ENCODE peak calls at places on chromosomes 3 and 15, in ten cellular contexts. One of them, this sample, is unnamed.

GRCh38 chr15:50358805-50359204 is 3.8 kb upstream of the GABPB1 start:
- DNase-seq in body of pancreas: peak
- DNase-seq in upper lobe of left lung: no peak
- DNase-seq in testis: peak
- DNase-seq in breast epithelium: no peak
- DNase-seq in IMR-90: peak
- DNase-seq in erythroblast: peak
- DNase-seq in NB4: peak
- DNase-seq in sigmoid colon: no peak
- DNase-seq in H54: peak
- DNase-seq in this sample: no peak

GRCh38 chr3:5278666-5279065 is 91.2 kb downstream of the EDEM1 start:
- DNase-seq in sigmoid colon: no peak
- DNase-seq in erythroblast: no peak
- DNase-seq in NB4: no peak
- DNase-seq in H54: no peak
- DNase-seq in breast epithelium: no peak
- DNase-seq in body of pancreas: no peak
- DNase-seq in testis: no peak
- DNase-seq in IMR-90: no peak
- DNase-seq in upper lobe of left lung: no peak
- DNase-seq in this sample: no peak

GRCh38 chr15:47806008-47806407 is 88.7 kb downstream of the SEMA6D start:
- DNase-seq in sigmoid colon: no peak
- DNase-seq in H54: no peak
- DNase-seq in body of pancreas: no peak
- DNase-seq in upper lobe of left lung: no peak
- DNase-seq in breast epithelium: no peak
- DNase-seq in erythroblast: no peak
- DNase-seq in testis: no peak
- DNase-seq in NB4: no peak
- DNase-seq in IMR-90: no peak
- DNase-seq in this sample: no peak

GRCh38 chr3:144645300-144645699 is 673.7 kb downstream of the DIPK2A start:
- DNase-seq in IMR-90: no peak
- DNase-seq in NB4: no peak
- DNase-seq in body of pancreas: no peak
- DNase-seq in breast epithelium: no peak
- DNase-seq in H54: no peak
- DNase-seq in testis: no peak
- DNase-seq in upper lobe of left lung: no peak
- DNase-seq in sigmoid colon: no peak
- DNase-seq in erythroblast: no peak
- DNase-seq in this sample: no peak

GRCh38 chr3:100496711-100497261 is 4.4 kb downstream of the TMEM45A start:
- DNase-seq in upper lobe of left lung: no peak
- DNase-seq in sigmoid colon: no peak
- DNase-seq in erythroblast: no peak
- DNase-seq in H54: peak
- DNase-seq in NB4: no peak
- DNase-seq in IMR-90: peak
- DNase-seq in body of pancreas: no peak
- DNase-seq in testis: no peak
- DNase-seq in breast epithelium: no peak
- DNase-seq in this sample: no peak

GRCh38 chr15:96388673-96389072 is 58.2 kb downstream of the NR2F2 start:
- DNase-seq in testis: no peak
- DNase-seq in IMR-90: no peak
- DNase-seq in upper lobe of left lung: no peak
- DNase-seq in erythroblast: no peak
- DNase-seq in NB4: no peak
- DNase-seq in H54: no peak
- DNase-seq in body of pancreas: no peak
- DNase-seq in breast epithelium: no peak
- DNase-seq in sigmoid colon: no peak
- DNase-seq in this sample: no peak

GRCh38 chr3:42683875-42684593 is 1.3 kb upstream of the KLHL40 start:
- DNase-seq in body of pancreas: no peak
- DNase-seq in sigmoid colon: peak
- DNase-seq in testis: no peak
- DNase-seq in NB4: peak
- DNase-seq in IMR-90: peak
- DNase-seq in H54: peak
- DNase-seq in breast epithelium: no peak
- DNase-seq in erythroblast: no peak
- DNase-seq in upper lobe of left lung: no peak
- DNase-seq in this sample: peak

GRCh38 chr3:120033594-120033993 is 60.7 kb downstream of the GSK3B start:
- DNase-seq in upper lobe of left lung: no peak
- DNase-seq in breast epithelium: no peak
- DNase-seq in NB4: peak
- DNase-seq in H54: no peak
- DNase-seq in sigmoid colon: no peak
- DNase-seq in testis: no peak
- DNase-seq in IMR-90: no peak
- DNase-seq in body of pancreas: no peak
- DNase-seq in erythroblast: no peak
- DNase-seq in this sample: no peak

GRCh38 chr15:47246317-47246716 is 471.0 kb upstream of the SEMA6D start:
- DNase-seq in upper lobe of left lung: no peak
- DNase-seq in erythroblast: no peak
- DNase-seq in IMR-90: peak
- DNase-seq in breast epithelium: no peak
- DNase-seq in sigmoid colon: no peak
- DNase-seq in testis: no peak
- DNase-seq in H54: no peak
- DNase-seq in body of pancreas: no peak
- DNase-seq in NB4: no peak
- DNase-seq in this sample: no peak

GRCh38 chr15:79896634-79897379 is at the start of gene MTHFS:
- DNase-seq in IMR-90: peak
- DNase-seq in H54: peak
- DNase-seq in erythroblast: peak
- DNase-seq in breast epithelium: peak
- DNase-seq in testis: peak
- DNase-seq in upper lobe of left lung: peak
- DNase-seq in body of pancreas: peak
- DNase-seq in sigmoid colon: peak
- DNase-seq in NB4: peak
- DNase-seq in this sample: peak

GRCh38 chr3:1823867-1824266 is 274.8 kb upstream of the CNTN4 start:
- DNase-seq in upper lobe of left lung: no peak
- DNase-seq in NB4: no peak
- DNase-seq in sigmoid colon: no peak
- DNase-seq in body of pancreas: no peak
- DNase-seq in H54: no peak
- DNase-seq in IMR-90: no peak
- DNase-seq in testis: no peak
- DNase-seq in breast epithelium: no peak
- DNase-seq in erythroblast: no peak
- DNase-seq in this sample: no peak

GRCh38 chr3:53581671-53582070 is 87.3 kb downstream of the CACNA1D start:
- DNase-seq in upper lobe of left lung: no peak
- DNase-seq in H54: no peak
- DNase-seq in breast epithelium: no peak
- DNase-seq in sigmoid colon: no peak
- DNase-seq in body of pancreas: no peak
- DNase-seq in NB4: peak
- DNase-seq in erythroblast: no peak
- DNase-seq in IMR-90: peak
- DNase-seq in testis: no peak
- DNase-seq in this sample: no peak

GRCh38 chr3:53030864-53031445 is 14.9 kb downstream of the SFMBT1 start:
- DNase-seq in testis: no peak
- DNase-seq in NB4: no peak
- DNase-seq in sigmoid colon: no peak
- DNase-seq in body of pancreas: no peak
- DNase-seq in erythroblast: no peak
- DNase-seq in H54: no peak
- DNase-seq in IMR-90: no peak
- DNase-seq in breast epithelium: no peak
- DNase-seq in upper lobe of left lung: no peak
- DNase-seq in this sample: no peak

GRCh38 chr3:24494616-24495333 is at the start of gene THRB:
- DNase-seq in body of pancreas: peak
- DNase-seq in erythroblast: peak
- DNase-seq in H54: no peak
- DNase-seq in upper lobe of left lung: peak
- DNase-seq in sigmoid colon: peak
- DNase-seq in breast epithelium: peak
- DNase-seq in testis: peak
- DNase-seq in IMR-90: no peak
- DNase-seq in NB4: no peak
- DNase-seq in this sample: peak

GRCh38 chr15:60338810-60339209 is 59.0 kb downstream of the ANXA2 start:
- DNase-seq in H54: no peak
- DNase-seq in body of pancreas: no peak
- DNase-seq in upper lobe of left lung: no peak
- DNase-seq in sigmoid colon: no peak
- DNase-seq in IMR-90: no peak
- DNase-seq in testis: no peak
- DNase-seq in breast epithelium: no peak
- DNase-seq in NB4: no peak
- DNase-seq in erythroblast: no peak
- DNase-seq in this sample: no peak

DNA sequence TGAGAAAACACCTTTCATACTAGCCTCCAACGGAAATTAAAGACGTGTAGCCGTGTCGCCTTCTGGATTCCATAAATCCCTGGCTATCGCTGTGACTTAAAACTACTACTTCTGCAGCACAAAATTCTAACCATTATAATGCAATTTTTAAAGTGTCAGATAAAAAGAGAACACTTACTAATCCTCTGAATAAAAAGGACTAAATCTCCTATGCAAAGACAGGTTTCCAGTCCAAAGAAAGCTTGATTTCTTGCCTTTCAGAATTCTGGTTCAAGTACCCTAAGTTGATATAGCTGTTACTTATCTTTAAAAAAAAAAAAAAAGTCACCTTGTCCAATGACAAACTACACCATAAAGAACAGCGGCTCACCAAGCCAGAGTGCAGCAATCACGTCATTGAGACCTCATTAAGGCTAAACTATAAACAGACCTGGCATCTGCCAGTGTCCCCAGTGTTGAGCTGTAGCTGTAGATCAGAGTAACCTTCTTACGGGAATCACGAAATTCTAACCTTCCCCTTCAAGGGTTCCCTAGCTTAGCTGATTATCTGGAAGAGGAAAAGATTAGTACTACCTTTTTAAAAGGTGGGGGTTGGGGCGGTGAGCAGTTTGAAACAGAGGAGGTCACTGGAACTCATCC is 2.2 kb downstream of the ABCC5 start:
- DNase-seq in body of pancreas: no peak
- DNase-seq in erythroblast: peak
- DNase-seq in testis: peak
- DNase-seq in NB4: no peak
- DNase-seq in IMR-90: peak
- DNase-seq in H54: no peak
- DNase-seq in breast epithelium: no peak
- DNase-seq in sigmoid colon: no peak
- DNase-seq in upper lobe of left lung: no peak
- DNase-seq in this sample: peak
- TF ChIP-seq POLR2A in body of pancreas: no peak
- TF ChIP-seq POLR2A in erythroblast: no peak
- TF ChIP-seq POLR2A in testis: no peak
- TF ChIP-seq POLR2A in NB4: no peak
- TF ChIP-seq POLR2A in IMR-90: no peak
- TF ChIP-seq POLR2A in H54: no peak
- TF ChIP-seq POLR2A in breast epithelium: no peak
- TF ChIP-seq POLR2A in sigmoid colon: no peak
- TF ChIP-seq POLR2A in upper lobe of left lung: no peak
- TF ChIP-seq POLR2A in this sample: peak

GRCh38 chr3:123750659-123751420 is 133.3 kb downstream of the MYLK start:
- DNase-seq in testis: no peak
- DNase-seq in sigmoid colon: no peak
- DNase-seq in IMR-90: peak
- DNase-seq in erythroblast: no peak
- DNase-seq in upper lobe of left lung: no peak
- DNase-seq in breast epithelium: no peak
- DNase-seq in H54: peak
- DNase-seq in body of pancreas: no peak
- DNase-seq in NB4: no peak
- DNase-seq in this sample: no peak
- TF ChIP-seq POLR2A in testis: no peak
- TF ChIP-seq POLR2A in sigmoid colon: no peak
- TF ChIP-seq POLR2A in IMR-90: no peak
- TF ChIP-seq POLR2A in erythroblast: no peak
- TF ChIP-seq POLR2A in upper lobe of left lung: no peak
- TF ChIP-seq POLR2A in breast epithelium: no peak
- TF ChIP-seq POLR2A in H54: no peak
- TF ChIP-seq POLR2A in body of pancreas: no peak
- TF ChIP-seq POLR2A in NB4: no peak
- TF ChIP-seq POLR2A in this sample: no peak

GRCh38 chr3:45226206-45226915 is at the start of gene TMEM158:
- DNase-seq in NB4: peak
- DNase-seq in testis: peak
- DNase-seq in body of pancreas: peak
- DNase-seq in breast epithelium: peak
- DNase-seq in H54: peak
- DNase-seq in erythroblast: peak
- DNase-seq in upper lobe of left lung: peak
- DNase-seq in sigmoid colon: peak
- DNase-seq in IMR-90: peak
- DNase-seq in this sample: peak
- TF ChIP-seq POLR2A in NB4: peak
- TF ChIP-seq POLR2A in testis: no peak
- TF ChIP-seq POLR2A in body of pancreas: no peak
- TF ChIP-seq POLR2A in breast epithelium: no peak
- TF ChIP-seq POLR2A in H54: peak
- TF ChIP-seq POLR2A in erythroblast: no peak
- TF ChIP-seq POLR2A in upper lobe of left lung: no peak
- TF ChIP-seq POLR2A in sigmoid colon: no peak
- TF ChIP-seq POLR2A in IMR-90: peak
- TF ChIP-seq POLR2A in this sample: no peak

DNA sequence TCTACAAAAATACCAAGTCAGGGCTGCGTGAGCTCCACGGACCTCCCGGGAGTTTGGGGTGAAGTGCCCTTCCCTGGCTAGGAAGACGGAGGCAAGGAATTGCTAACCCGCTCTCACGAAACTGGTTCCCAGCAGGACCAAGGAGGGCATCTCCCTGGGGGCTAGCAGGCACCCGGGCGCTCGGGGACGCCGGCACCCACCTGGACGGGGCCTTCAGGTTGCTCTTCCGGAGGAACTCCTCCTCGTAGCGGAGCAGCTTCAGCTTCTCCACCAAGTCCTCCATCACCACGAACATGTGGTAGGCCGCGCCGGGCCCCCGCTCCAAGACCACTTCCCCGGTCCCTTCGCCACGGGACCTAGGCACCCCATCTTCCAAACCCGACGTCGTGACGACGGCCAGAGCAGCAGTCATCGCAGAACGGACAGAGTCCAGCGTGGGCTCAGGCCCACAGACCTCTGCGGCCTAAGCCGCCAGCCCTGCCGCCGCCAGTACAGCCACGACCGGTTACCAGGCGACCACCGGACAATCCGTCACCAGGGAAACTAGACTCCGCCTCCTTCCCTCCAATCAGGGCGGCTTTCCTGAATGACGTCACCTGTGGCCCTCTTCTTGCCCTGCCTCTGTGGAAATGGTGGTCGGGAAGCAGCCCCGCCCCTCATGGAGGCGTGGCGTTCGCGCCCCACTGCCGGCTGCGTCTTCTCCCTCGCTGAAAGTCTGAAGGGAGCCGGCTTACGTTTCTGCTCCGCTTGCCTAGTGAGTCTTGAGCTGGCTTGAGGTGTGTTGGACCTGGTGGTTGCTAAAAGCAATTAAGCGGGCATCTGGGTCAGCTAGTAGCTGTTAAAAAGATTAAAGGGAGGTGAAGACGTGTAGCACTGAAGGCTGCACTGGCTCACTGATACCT is at the start of gene IFT57:
- DNase-seq in NB4: peak
- DNase-seq in breast epithelium: peak
- DNase-seq in sigmoid colon: peak
- DNase-seq in H54: peak
- DNase-seq in testis: peak
- DNase-seq in IMR-90: peak
- DNase-seq in upper lobe of left lung: peak
- DNase-seq in erythroblast: peak
- DNase-seq in body of pancreas: peak
- DNase-seq in this sample: peak
- TF ChIP-seq POLR2A in NB4: peak
- TF ChIP-seq POLR2A in breast epithelium: peak
- TF ChIP-seq POLR2A in sigmoid colon: peak
- TF ChIP-seq POLR2A in H54: peak
- TF ChIP-seq POLR2A in testis: peak
- TF ChIP-seq POLR2A in IMR-90: peak
- TF ChIP-seq POLR2A in upper lobe of left lung: no peak
- TF ChIP-seq POLR2A in erythroblast: peak
- TF ChIP-seq POLR2A in body of pancreas: peak
- TF ChIP-seq POLR2A in this sample: peak

This sample was measured in heart left ventricle.